ENCODE peak calls at places on chromosomes 4 and X, in seven cellular contexts. One of them, this sample, is unnamed.
A peak's percentile ranks its signal among the peaks of the same experiment; 100 is the strongest.

GRCh38 chrX:139930923-139931645 is 1.8 kb downstream of the ATP11C start:
- DNase-seq in adrenal gland: peak; percentile 47
- DNase-seq in A549: peak; percentile 10
- DNase-seq in K562: peak; percentile 16
- DNase-seq in uterus: no peak
- DNase-seq in spleen: peak; percentile 84
- DNase-seq in ovary: no peak
- DNase-seq in this sample: no peak

GRCh38 chrX:130485870-130486269 is 84.1 kb downstream of the RBMX2 start:
- DNase-seq in adrenal gland: no peak
- DNase-seq in A549: no peak
- DNase-seq in K562: no peak
- DNase-seq in uterus: no peak
- DNase-seq in spleen: no peak
- DNase-seq in ovary: no peak
- DNase-seq in this sample: no peak

GRCh38 chr4:47184071-47184470 is 152.7 kb downstream of the GABRB1 start:
- DNase-seq in adrenal gland: no peak
- DNase-seq in A549: no peak
- DNase-seq in K562: no peak
- DNase-seq in uterus: no peak
- DNase-seq in spleen: no peak
- DNase-seq in ovary: no peak
- DNase-seq in this sample: no peak

GRCh38 chr4:87498446-87498900 is 30.7 kb downstream of the SPARCL1 start:
- DNase-seq in adrenal gland: no peak
- DNase-seq in A549: no peak
- DNase-seq in K562: no peak
- DNase-seq in uterus: no peak
- DNase-seq in spleen: no peak
- DNase-seq in ovary: no peak
- DNase-seq in this sample: no peak

GRCh38 chrX:19127649-19128168 is 5.4 kb upstream of the ADGRG2 start:
- DNase-seq in adrenal gland: peak; percentile 51
- DNase-seq in A549: no peak
- DNase-seq in K562: no peak
- DNase-seq in uterus: peak; percentile 13
- DNase-seq in spleen: no peak
- DNase-seq in ovary: no peak
- DNase-seq in this sample: no peak

GRCh38 chrX:4263005-4263404 is 549.6 kb upstream of the PRKX start:
- DNase-seq in adrenal gland: no peak
- DNase-seq in A549: peak; percentile 1
- DNase-seq in K562: no peak
- DNase-seq in uterus: no peak
- DNase-seq in spleen: no peak
- DNase-seq in ovary: no peak
- DNase-seq in this sample: no peak

GRCh38 chrX:136584545-136584944 is 52.5 kb downstream of the VGLL1 start:
- DNase-seq in adrenal gland: no peak
- DNase-seq in A549: no peak
- DNase-seq in K562: no peak
- DNase-seq in uterus: no peak
- DNase-seq in spleen: no peak
- DNase-seq in ovary: no peak
- DNase-seq in this sample: no peak

GRCh38 chr4:103204114-103204513 is 6.0 kb upstream of the CENPE start:
- DNase-seq in adrenal gland: no peak
- DNase-seq in A549: no peak
- DNase-seq in K562: no peak
- DNase-seq in uterus: no peak
- DNase-seq in spleen: no peak
- DNase-seq in ovary: no peak
- DNase-seq in this sample: no peak

GRCh38 chr4:13541720-13542576 is 2.4 kb downstream of the NKX3-2 start:
- DNase-seq in adrenal gland: peak; percentile 61
- DNase-seq in A549: no peak
- DNase-seq in K562: no peak
- DNase-seq in uterus: no peak
- DNase-seq in spleen: peak; percentile 78
- DNase-seq in ovary: no peak
- DNase-seq in this sample: no peak

GRCh38 chr4:20925176-20925575 is 224.9 kb downstream of the PACRGL start:
- DNase-seq in adrenal gland: no peak
- DNase-seq in A549: no peak
- DNase-seq in K562: no peak
- DNase-seq in uterus: no peak
- DNase-seq in spleen: no peak
- DNase-seq in ovary: no peak
- DNase-seq in this sample: no peak

GRCh38 chr4:78691971-78692814 is 84.0 kb upstream of the BMP2K start:
- DNase-seq in adrenal gland: peak; percentile 58
- DNase-seq in A549: no peak
- DNase-seq in K562: peak; percentile 94
- DNase-seq in uterus: no peak
- DNase-seq in spleen: no peak
- DNase-seq in ovary: no peak
- DNase-seq in this sample: no peak
- TF ChIP-seq POLR2A in adrenal gland: no peak
- TF ChIP-seq POLR2A in A549: no peak
- TF ChIP-seq POLR2A in K562: no peak
- TF ChIP-seq POLR2A in uterus: no peak
- TF ChIP-seq POLR2A in spleen: no peak
- TF ChIP-seq POLR2A in ovary: no peak
- TF ChIP-seq POLR2A in this sample: no peak

GRCh38 chrX:115595049-115595448 is 34.1 kb downstream of the PLS3 start:
- DNase-seq in adrenal gland: no peak
- DNase-seq in A549: no peak
- DNase-seq in K562: no peak
- DNase-seq in uterus: no peak
- DNase-seq in spleen: no peak
- DNase-seq in ovary: no peak
- DNase-seq in this sample: no peak
- H3K27ac ChIP-seq in adrenal gland: no peak overlapping the region
- H3K27ac ChIP-seq in A549: no peak overlapping the region
- H3K27ac ChIP-seq in K562: no peak overlapping the region
- H3K27ac ChIP-seq in uterus: peak overlapping the region; percentile 53
- H3K27ac ChIP-seq in spleen: peak overlapping the region; percentile 38
- H3K27ac ChIP-seq in ovary: no peak overlapping the region
- H3K27ac ChIP-seq in this sample: peak overlapping the region; percentile 84

GRCh38 chr4:101347267-101347556 is at the start of gene PPP3CA:
- DNase-seq in adrenal gland: no peak
- DNase-seq in A549: no peak
- DNase-seq in K562: no peak
- DNase-seq in uterus: no peak
- DNase-seq in spleen: no peak
- DNase-seq in ovary: no peak
- DNase-seq in this sample: no peak
- TF ChIP-seq POLR2A in adrenal gland: peak; percentile 74
- TF ChIP-seq POLR2A in A549: no peak
- TF ChIP-seq POLR2A in K562: no peak
- TF ChIP-seq POLR2A in uterus: peak; percentile 43
- TF ChIP-seq POLR2A in spleen: peak; percentile 51
- TF ChIP-seq POLR2A in ovary: peak; percentile 6
- TF ChIP-seq POLR2A in this sample: peak; percentile 66

DNA sequence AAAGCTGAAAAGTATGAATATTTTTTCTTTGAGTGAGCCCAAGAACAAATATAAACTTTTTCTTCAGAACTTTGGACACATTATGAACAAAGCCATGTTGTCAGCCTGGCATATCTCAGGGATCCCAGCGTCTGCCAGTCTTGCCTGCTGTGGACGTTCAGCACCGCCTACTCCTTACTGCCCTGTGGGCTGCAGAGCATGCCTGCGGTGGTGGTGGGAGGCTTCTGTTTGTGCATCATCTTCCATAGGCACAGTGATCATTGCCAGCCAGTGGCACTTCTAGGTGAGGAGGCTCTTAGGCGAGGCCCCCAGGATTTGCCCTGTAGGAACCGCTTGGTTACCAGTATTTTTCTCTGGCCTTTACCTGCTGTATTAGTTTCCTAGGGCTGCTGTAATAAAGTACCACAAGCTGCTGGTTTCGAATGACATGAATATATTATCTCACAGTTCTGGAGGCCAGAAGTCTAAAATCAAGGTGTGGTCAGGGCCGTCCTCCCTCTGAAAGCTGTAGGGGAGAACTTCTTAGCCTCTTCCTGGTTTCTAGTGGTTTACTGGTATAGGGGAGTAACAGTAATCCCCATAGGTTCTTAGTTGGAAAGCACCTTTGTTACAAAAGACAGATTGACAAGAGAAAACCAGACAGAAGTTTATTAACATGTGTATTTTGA is 15.4 kb downstream of the ANXA3 start:
- DNase-seq in adrenal gland: no peak
- DNase-seq in A549: no peak
- DNase-seq in K562: no peak
- DNase-seq in uterus: no peak
- DNase-seq in spleen: no peak
- DNase-seq in ovary: no peak
- DNase-seq in this sample: no peak
- H3K27ac ChIP-seq in adrenal gland: no peak overlapping the region
- H3K27ac ChIP-seq in A549: peak overlapping the region; percentile 79
- H3K27ac ChIP-seq in K562: no peak overlapping the region
- H3K27ac ChIP-seq in uterus: no peak overlapping the region
- H3K27ac ChIP-seq in spleen: no peak overlapping the region
- H3K27ac ChIP-seq in ovary: no peak overlapping the region
- H3K27ac ChIP-seq in this sample: no peak overlapping the region

GRCh38 chr4:123166023-123166422 is 230.6 kb upstream of the SPRY1 start:
- DNase-seq in adrenal gland: no peak
- DNase-seq in A549: no peak
- DNase-seq in K562: no peak
- DNase-seq in uterus: no peak
- DNase-seq in spleen: no peak
- DNase-seq in ovary: no peak
- DNase-seq in this sample: no peak
- TF ChIP-seq POLR2A in adrenal gland: no peak
- TF ChIP-seq POLR2A in A549: no peak
- TF ChIP-seq POLR2A in K562: no peak
- TF ChIP-seq POLR2A in uterus: no peak
- TF ChIP-seq POLR2A in spleen: no peak
- TF ChIP-seq POLR2A in ovary: no peak
- TF ChIP-seq POLR2A in this sample: no peak

DNA sequence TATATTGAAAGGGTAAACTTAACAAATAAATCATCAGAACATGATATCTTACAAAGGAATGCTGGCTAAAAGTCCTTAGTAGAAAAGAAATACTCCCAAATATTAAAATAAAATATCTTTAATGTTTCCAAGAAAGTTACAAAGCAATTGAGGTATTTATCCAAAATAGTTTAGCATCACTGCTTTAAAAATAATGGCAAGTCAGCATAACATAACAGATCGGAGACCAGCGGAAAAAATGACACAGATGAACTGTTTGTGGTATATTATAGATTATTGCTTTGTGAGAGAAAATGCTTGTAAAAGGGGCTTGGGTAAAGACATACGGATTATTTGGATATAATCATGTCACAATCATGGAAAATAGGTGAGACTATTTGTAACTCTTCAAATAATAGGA is 168.5 kb upstream of the TEX13C start:
- DNase-seq in adrenal gland: no peak
- DNase-seq in A549: no peak
- DNase-seq in K562: no peak
- DNase-seq in uterus: no peak
- DNase-seq in spleen: no peak
- DNase-seq in ovary: no peak
- DNase-seq in this sample: no peak
- H3K27ac ChIP-seq in adrenal gland: no peak overlapping the region
- H3K27ac ChIP-seq in A549: no peak overlapping the region
- H3K27ac ChIP-seq in K562: no peak overlapping the region
- H3K27ac ChIP-seq in uterus: no peak overlapping the region
- H3K27ac ChIP-seq in spleen: no peak overlapping the region
- H3K27ac ChIP-seq in ovary: no peak overlapping the region
- H3K27ac ChIP-seq in this sample: no peak overlapping the region

GRCh38 chr4:85209161-85209560 is 242.7 kb upstream of the WDFY3 start:
- DNase-seq in adrenal gland: no peak
- DNase-seq in A549: no peak
- DNase-seq in K562: no peak
- DNase-seq in uterus: no peak
- DNase-seq in spleen: no peak
- DNase-seq in ovary: no peak
- DNase-seq in this sample: no peak
- TF ChIP-seq POLR2A in adrenal gland: no peak
- TF ChIP-seq POLR2A in A549: no peak
- TF ChIP-seq POLR2A in K562: no peak
- TF ChIP-seq POLR2A in uterus: no peak
- TF ChIP-seq POLR2A in spleen: no peak
- TF ChIP-seq POLR2A in ovary: no peak
- TF ChIP-seq POLR2A in this sample: no peak

GRCh38 chrX:154483325-154483724 is 3.1 kb downstream of the UBL4A start:
- DNase-seq in adrenal gland: no peak
- DNase-seq in A549: no peak
- DNase-seq in K562: no peak
- DNase-seq in uterus: no peak
- DNase-seq in spleen: no peak
- DNase-seq in ovary: no peak
- DNase-seq in this sample: no peak

GRCh38 chrX:154482786-154483185 is 3.6 kb downstream of the UBL4A start:
- DNase-seq in adrenal gland: no peak
- DNase-seq in A549: no peak
- DNase-seq in K562: no peak
- DNase-seq in uterus: no peak
- DNase-seq in spleen: no peak
- DNase-seq in ovary: no peak
- DNase-seq in this sample: no peak

GRCh38 chrX:154486052-154486395 is 391 bp downstream of the UBL4A start:
- DNase-seq in adrenal gland: peak; percentile 75
- DNase-seq in A549: peak; percentile 6
- DNase-seq in K562: peak; percentile 35
- DNase-seq in uterus: no peak
- DNase-seq in spleen: peak; percentile 87
- DNase-seq in ovary: peak; percentile 83
- DNase-seq in this sample: no peak

GRCh38 chrX:154485150-154486051 is 1.0 kb downstream of the UBL4A start:
- DNase-seq in adrenal gland: peak; percentile 57
- DNase-seq in A549: no peak
- DNase-seq in K562: no peak
- DNase-seq in uterus: peak; percentile 16
- DNase-seq in spleen: peak; percentile 72
- DNase-seq in ovary: peak; percentile 56
- DNase-seq in this sample: no peak

GRCh38 chrX:154484255-154485149 is 1.9 kb downstream of the UBL4A start:
- DNase-seq in adrenal gland: peak; percentile 67
- DNase-seq in A549: no peak
- DNase-seq in K562: peak; percentile 42
- DNase-seq in uterus: no peak
- DNase-seq in spleen: peak; percentile 61
- DNase-seq in ovary: no peak
- DNase-seq in this sample: no peak
- H3K27ac ChIP-seq in adrenal gland: no peak overlapping the region
- H3K27ac ChIP-seq in A549: peak overlapping the region; percentile 97
- H3K27ac ChIP-seq in K562: peak overlapping the region; percentile 87
- H3K27ac ChIP-seq in uterus: no peak overlapping the region
- H3K27ac ChIP-seq in spleen: peak overlapping the region; percentile 90
- H3K27ac ChIP-seq in ovary: no peak overlapping the region
- H3K27ac ChIP-seq in this sample: peak overlapping the region; percentile 92

GRCh38 chr4:184752496-184753275 is 18.8 kb upstream of the CENPU start:
- DNase-seq in adrenal gland: no peak
- DNase-seq in A549: no peak
- DNase-seq in K562: no peak
- DNase-seq in uterus: no peak
- DNase-seq in spleen: no peak
- DNase-seq in ovary: no peak
- DNase-seq in this sample: no peak
- TF ChIP-seq POLR2A in adrenal gland: no peak
- TF ChIP-seq POLR2A in A549: no peak
- TF ChIP-seq POLR2A in K562: no peak
- TF ChIP-seq POLR2A in uterus: no peak
- TF ChIP-seq POLR2A in spleen: no peak
- TF ChIP-seq POLR2A in ovary: no peak
- TF ChIP-seq POLR2A in this sample: no peak